ENCODE peak calls at places on chromosomes 2 and 18, in four cellular contexts. I is mesenchymal stem cell, V is Karpas-422, U is fibroblast of lung. P is an unnamed sample.

GRCh38 chr2:177393381-177393780 is 808 bp downstream of the AGPS start:
- DNase-seq in I (peak; percentile 24), V (peak; percentile 61), U (no peak), P (no peak)

GRCh38 chr2:59096952-59097351 is 855.8 kb upstream of the FANCL start:
- DNase-seq in I (no peak), V (no peak), U (no peak), P (no peak)

GRCh38 chr2:100365434-100365833 is 43.1 kb upstream of the LONRF2 start:
- DNase-seq in I (peak; percentile 37), V (no peak), U (peak; percentile 95), P (no peak)

GRCh38 chr2:568639-568963 is 108.6 kb downstream of the TMEM18 start:
- DNase-seq in I (no peak), V (no peak), U (no peak), P (no peak)

GRCh38 chr18:12121175-12122095 is 27.8 kb downstream of the ANKRD62 start:
- DNase-seq in I (peak; percentile 24), V (peak; percentile 42), U (peak; percentile 5), P (no peak)

GRCh38 chr2:48200591-48201293 is 294.4 kb upstream of the FBXO11 start:
- DNase-seq in I (no peak), V (no peak), U (no peak), P (no peak)

GRCh38 chr2:161991991-161992390 is 82.0 kb downstream of the DPP4 start:
- DNase-seq in I (no peak), V (no peak), U (no peak), P (no peak)

GRCh38 chr18:453399-453798 is 47.1 kb downstream of the COLEC12 start:
- DNase-seq in I (no peak), V (no peak), U (no peak), P (no peak)

GRCh38 chr2:21265752-21266151 is 142.0 kb downstream of the TDRD15 start:
- DNase-seq in I (no peak), V (no peak), U (no peak), P (no peak)

GRCh38 chr2:8514274-8514662 is 167.6 kb upstream of the ID2 start:
- DNase-seq in I (no peak), V (no peak), U (no peak), P (no peak)

GRCh38 chr2:8514748-8515389 is 167.0 kb upstream of the ID2 start:
- DNase-seq in I (no peak), V (no peak), U (no peak), P (no peak)

GRCh38 chr2:8513601-8514273 is 168.1 kb upstream of the ID2 start:
- DNase-seq in I (no peak), V (no peak), U (no peak), P (no peak)

GRCh38 chr2:8515864-8516533 is 165.9 kb upstream of the ID2 start:
- DNase-seq in I (no peak), V (no peak), U (no peak), P (no peak)

DNA sequence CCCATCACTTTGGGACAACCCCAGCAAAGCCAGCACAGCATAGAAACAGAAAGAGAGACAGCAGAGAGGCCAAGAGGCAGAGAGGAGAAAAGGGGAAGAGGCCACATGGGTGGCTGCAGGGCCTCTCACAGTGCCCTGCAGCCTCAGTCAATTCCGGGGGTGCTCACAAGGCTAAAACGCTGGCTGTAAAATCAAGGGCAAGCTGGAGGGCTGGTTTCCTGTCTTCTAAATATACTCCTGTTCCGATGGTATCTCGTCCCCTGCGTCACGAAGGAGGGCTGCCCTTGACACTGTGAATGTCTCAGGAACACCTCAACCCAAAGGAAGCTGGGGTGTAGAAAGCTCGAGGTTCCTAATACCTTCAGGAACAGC is 166.5 kb upstream of the ID2 start:
- DNase-seq in I (peak; percentile 16), V (peak; percentile 62), U (no peak), P (no peak)
- H3K9ac ChIP-seq in I (no peak overlapping the region), V (peak overlapping the region; percentile 22), U (no peak overlapping the region), P (no peak overlapping the region)

GRCh38 chr18:4672152-4672551 is 217.0 kb upstream of the DLGAP1 start:
- DNase-seq in I (no peak), V (peak; percentile 53), U (no peak), P (no peak)
- H3K9me3 ChIP-seq in I (peaks cover 50% of the 10 kb centered on the region), V (peaks cover 17% of the 10 kb centered on the region), U (no peaks in the 10 kb centered on the region), P (peaks cover 8% of the 10 kb centered on the region)

GRCh38 chr2:60484080-60484737 is 69.2 kb downstream of the BCL11A start:
- DNase-seq in I (peak; percentile 60), V (peak; percentile 79), U (peak; percentile 39), P (no peak)

GRCh38 chr2:60485550-60485949 is 67.9 kb downstream of the BCL11A start:
- DNase-seq in I (no peak), V (no peak), U (no peak), P (no peak)

GRCh38 chr2:60485055-60485454 is 68.4 kb downstream of the BCL11A start:
- DNase-seq in I (no peak), V (no peak), U (no peak), P (no peak)

GRCh38 chr2:60481257-60481656 is 72.2 kb downstream of the BCL11A start:
- DNase-seq in I (no peak), V (no peak), U (no peak), P (no peak)

GRCh38 chr2:60483400-60483799 is 70.1 kb downstream of the BCL11A start:
- DNase-seq in I (peak; percentile 38), V (no peak), U (peak; percentile 46), P (no peak)
- H3K4me1 ChIP-seq in I (peaks cover 21% of the 10 kb centered on the region), V (peaks cover 51% of the 10 kb centered on the region), U (peaks cover 7% of the 10 kb centered on the region), P (no peaks in the 10 kb centered on the region)

GRCh38 chr2:5914831-5915611 is 222.8 kb downstream of the SOX11 start:
- DNase-seq in I (peak; percentile 94), V (no peak), U (peak; percentile 78), P (peak; percentile 29)
- H3K9ac ChIP-seq in I (peak overlapping the region; percentile 21), V (no peak overlapping the region), U (no peak overlapping the region), P (no peak overlapping the region)

GRCh38 chr18:9596843-9597242 is 17.5 kb downstream of the PPP4R1 start:
- DNase-seq in I (no peak), V (no peak), U (no peak), P (no peak)

GRCh38 chr18:9595197-9595596 is 19.2 kb downstream of the PPP4R1 start:
- DNase-seq in I (peak; percentile 55), V (no peak), U (peak; percentile 63), P (no peak)

GRCh38 chr18:9599328-9599727 is 15.0 kb downstream of the PPP4R1 start:
- DNase-seq in I (no peak), V (no peak), U (no peak), P (no peak)

GRCh38 chr18:9596257-9596656 is 18.1 kb downstream of the PPP4R1 start:
- DNase-seq in I (no peak), V (no peak), U (no peak), P (no peak)

GRCh38 chr18:9597609-9598008 is 16.8 kb downstream of the PPP4R1 start:
- DNase-seq in I (no peak), V (no peak), U (no peak), P (no peak)
- H3K9me3 ChIP-seq in I (peaks cover 22% of the 10 kb centered on the region), V (peaks cover 9% of the 10 kb centered on the region), U (no peaks in the 10 kb centered on the region), P (peaks cover 16% of the 10 kb centered on the region)

DNA sequence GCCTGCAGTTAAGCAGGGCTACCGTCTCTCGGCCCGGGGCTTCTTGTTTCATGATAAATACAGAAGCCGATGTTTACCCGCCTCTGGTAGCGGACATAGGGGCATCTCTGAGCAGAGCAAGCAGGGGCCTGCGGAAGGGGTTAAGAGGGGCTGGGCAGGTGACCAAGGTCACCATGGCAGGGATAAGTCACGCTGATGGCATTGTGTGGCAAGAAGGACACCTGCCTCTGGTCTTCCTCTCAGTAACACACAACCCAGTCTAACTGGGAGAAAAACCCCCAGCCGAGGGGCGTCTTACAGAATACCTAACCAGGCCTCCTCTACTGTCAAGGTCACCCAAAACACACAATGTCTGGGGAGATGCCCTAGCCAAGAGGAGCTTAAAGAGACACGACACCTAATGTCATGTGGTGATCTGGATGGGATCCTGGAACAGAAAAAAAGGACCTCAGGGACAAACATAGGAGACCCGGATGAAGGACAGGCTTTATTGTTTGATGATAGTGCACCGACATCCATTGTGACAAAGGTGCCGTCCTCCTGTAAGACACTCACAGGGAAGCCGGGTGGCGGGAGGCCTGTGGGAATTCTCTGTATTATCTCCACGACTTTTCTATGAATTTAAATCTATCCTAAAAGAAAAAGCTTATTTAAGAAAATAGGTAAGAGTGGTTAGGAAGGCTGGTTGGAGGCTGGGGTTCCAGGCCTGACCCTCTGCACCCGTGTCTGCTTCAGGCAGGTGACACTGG is 24.8 kb downstream of the SH3BP4 start:
- DNase-seq in I (no peak), V (no peak), U (no peak), P (no peak)
- H3K4me1 ChIP-seq in I (peaks cover 60% of the 10 kb centered on the region), V (no peaks in the 10 kb centered on the region), U (peaks cover 28% of the 10 kb centered on the region), P (peaks cover 18% of the 10 kb centered on the region)

GRCh38 chr18:36953047-36953446 is 124.1 kb downstream of the KIAA1328 start:
- DNase-seq in I (no peak), V (no peak), U (no peak), P (no peak)

GRCh38 chr18:36950282-36950681 is 121.4 kb downstream of the KIAA1328 start:
- DNase-seq in I (no peak), V (no peak), U (no peak), P (no peak)

GRCh38 chr18:36942264-36942663 is 113.3 kb downstream of the KIAA1328 start:
- DNase-seq in I (peak; percentile 48), V (peak; percentile 77), U (peak; percentile 66), P (no peak)

GRCh38 chr18:36950960-36951359 is 122.0 kb downstream of the KIAA1328 start:
- DNase-seq in I (no peak), V (no peak), U (no peak), P (no peak)

DNA sequence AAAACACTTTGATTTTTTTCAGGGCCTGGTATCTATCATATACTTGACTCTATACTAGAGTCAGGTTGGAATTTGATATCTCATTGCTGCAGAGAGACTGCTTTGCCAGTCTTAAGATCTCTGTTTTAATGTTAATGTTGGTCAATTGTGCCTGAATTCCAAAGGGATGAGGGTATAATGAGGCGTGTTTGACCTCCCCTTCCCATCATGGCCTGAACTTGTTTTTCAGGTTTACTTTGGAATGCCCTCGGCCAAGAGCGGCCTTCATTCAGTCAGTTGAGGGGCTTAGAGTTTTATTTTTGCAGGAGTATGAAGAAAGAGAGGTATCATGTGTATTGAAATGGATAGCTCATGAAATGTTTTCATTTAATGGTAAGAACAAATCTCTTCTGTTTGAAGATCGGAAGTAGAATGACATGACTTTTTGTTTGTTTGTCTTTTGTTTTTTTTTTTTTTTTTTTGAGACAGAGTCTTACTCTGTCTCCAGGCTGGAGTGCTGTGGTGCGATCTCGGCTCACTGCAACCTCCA is 119.0 kb downstream of the KIAA1328 start:
- DNase-seq in I (no peak), V (no peak), U (no peak), P (no peak)
- H3K9ac ChIP-seq in I (no peak overlapping the region), V (no peak overlapping the region), U (no peak overlapping the region), P (no peak overlapping the region)

DNA sequence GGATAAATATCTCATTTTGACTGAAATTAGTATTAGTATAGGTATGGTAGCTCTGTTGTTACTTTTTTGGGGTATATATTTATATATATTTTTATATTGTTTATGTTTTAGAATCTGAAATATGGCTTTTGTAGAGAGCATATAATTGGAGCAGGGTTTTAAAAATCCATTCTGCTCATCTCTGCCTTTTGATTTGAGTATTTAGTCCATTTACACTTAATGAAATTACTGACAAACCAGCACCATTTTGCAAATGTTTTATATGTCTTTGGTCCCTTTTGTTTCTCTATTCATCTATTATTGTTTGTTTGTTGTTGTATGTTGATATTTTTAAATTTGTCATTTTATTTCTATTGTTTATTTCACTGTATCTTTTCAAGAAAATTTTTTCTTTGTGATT is 30.7 kb downstream of the PTPN4 start:
- DNase-seq in I (no peak), V (no peak), U (no peak), P (no peak)
- H3K9me3 ChIP-seq in I (peaks cover 10% of the 10 kb centered on the region), V (peaks cover 15% of the 10 kb centered on the region), U (no peaks in the 10 kb centered on the region), P (peaks cover 3% of the 10 kb centered on the region)

GRCh38 chr2:159133795-159134194 is 152.7 kb downstream of the WDSUB1 start:
- DNase-seq in I (no peak), V (peak; percentile 50), U (peak; percentile 36), P (no peak)
- H3K4me1 ChIP-seq in I (peaks cover 15% of the 10 kb centered on the region), V (no peaks in the 10 kb centered on the region), U (peaks cover 32% of the 10 kb centered on the region), P (peaks cover 23% of the 10 kb centered on the region)

GRCh38 chr2:219388127-219388844 is 574 bp upstream of the DNPEP start:
- DNase-seq in I (peak; percentile 95), V (peak; percentile 99), U (peak; percentile 97), P (peak; percentile 100)
- H3K9ac ChIP-seq in I (peak overlapping the region; percentile 85), V (peak overlapping the region; percentile 70), U (peak overlapping the region; percentile 42), P (no peak overlapping the region)